ENCODE peak calls at places on chromosomes 5 and 9, in six cellular contexts. G is H1, T is psoas muscle, F is stomach, U is thyroid gland, W is A549. E is an unnamed sample.

GRCh38 chr5:132662925-132663770 is 5.2 kb downstream of the IL13 start:
- DNase-seq in G (no peak), T (no peak), F (peak; percentile 24), U (peak; percentile 15), W (no peak), E (no peak)

GRCh38 chr9:127893392-127893791 is 6.0 kb downstream of the ST6GALNAC6 start:
- DNase-seq in G (no peak), T (no peak), F (no peak), U (no peak), W (no peak), E (no peak)

GRCh38 chr9:38032266-38032830 is 36.7 kb downstream of the SHB start:
- DNase-seq in G (no peak), T (no peak), F (peak; percentile 90), U (peak; percentile 75), W (no peak), E (no peak)

GRCh38 chr5:72221099-72221498 is 98.9 kb downstream of the MRPS27 start:
- DNase-seq in G (no peak), T (no peak), F (no peak), U (no peak), W (no peak), E (no peak)

GRCh38 chr9:88313364-88314220 is 74.7 kb upstream of the SPIN1 start:
- DNase-seq in G (peak; percentile 55), T (no peak), F (no peak), U (no peak), W (no peak), E (no peak)

GRCh38 chr5:80870442-80870841 is 89.7 kb upstream of the RASGRF2 start:
- DNase-seq in G (no peak), T (no peak), F (no peak), U (no peak), W (no peak), E (no peak)

GRCh38 chr9:126953089-126953809 is 38.7 kb downstream of the RALGPS1 start:
- DNase-seq in G (no peak), T (no peak), F (no peak), U (no peak), W (no peak), E (no peak)

GRCh38 chr5:142432369-142432863 is 107.6 kb upstream of the SPRY4 start:
- DNase-seq in G (no peak), T (no peak), F (peak; percentile 86), U (peak; percentile 97), W (no peak), E (no peak)

GRCh38 chr9:38020251-38021076 is 48.6 kb downstream of the SHB start:
- DNase-seq in G (no peak), T (no peak), F (no peak), U (no peak), W (no peak), E (no peak)

GRCh38 chr9:129111143-129111761 is at the start of gene PTPA:
- DNase-seq in G (peak; percentile 86), T (peak; percentile 92), F (peak; percentile 91), U (peak; percentile 90), W (peak; percentile 82), E (peak; percentile 47)

GRCh38 chr5:8864053-8864452 is 681.8 kb downstream of the SEMA5A start:
- DNase-seq in G (peak; percentile 64), T (no peak), F (no peak), U (peak; percentile 9), W (no peak), E (no peak)

GRCh38 chr5:8585230-8586018 is 716.5 kb downstream of the MTRR start:
- DNase-seq in G (no peak), T (no peak), F (no peak), U (no peak), W (no peak), E (no peak)

GRCh38 chr5:108531367-108532211 is 149.7 kb upstream of the FBXL17 start:
- DNase-seq in G (no peak), T (no peak), F (no peak), U (no peak), W (no peak), E (no peak)

GRCh38 chr5:50699737-50700136 is 33.3 kb downstream of the PARP8 start:
- DNase-seq in G (no peak), T (no peak), F (no peak), U (no peak), W (no peak), E (no peak)

GRCh38 chr9:111965566-111966019 is 69.0 kb downstream of the UGCG start:
- DNase-seq in G (no peak), T (no peak), F (no peak), U (no peak), W (peak; percentile 96), E (no peak)

GRCh38 chr9:12640021-12640587 is 53.1 kb upstream of the TYRP1 start:
- DNase-seq in G (no peak), T (no peak), F (no peak), U (no peak), W (peak; percentile 4), E (peak; percentile 17)

GRCh38 chr5:141715340-141715905 is 33.4 kb upstream of the ARAP3 start:
- DNase-seq in G (no peak), T (no peak), F (no peak), U (no peak), W (no peak), E (no peak)

GRCh38 chr9:37618817-37619216 is 26.4 kb upstream of the TOMM5 start:
- DNase-seq in G (no peak), T (no peak), F (no peak), U (no peak), W (no peak), E (no peak)

GRCh38 chr5:110790673-110791072 is 51.9 kb downstream of the SLC25A46 start:
- DNase-seq in G (no peak), T (no peak), F (no peak), U (no peak), W (no peak), E (peak; percentile 7)

GRCh38 chr9:107218834-107219485 is 64.1 kb upstream of the RAD23B start:
- DNase-seq in G (no peak), T (no peak), F (no peak), U (peak; percentile 22), W (no peak), E (no peak)

GRCh38 chr9:78115073-78115472 is 83.5 kb upstream of the GNAQ start:
- DNase-seq in G (no peak), T (no peak), F (no peak), U (no peak), W (no peak), E (no peak)

GRCh38 chr9:35714123-35714522 is 17.9 kb downstream of the TLN1 start:
- DNase-seq in G (no peak), T (no peak), F (no peak), U (no peak), W (no peak), E (no peak)

GRCh38 chr9:35714579-35715252 is 17.3 kb downstream of the TLN1 start:
- DNase-seq in G (no peak), T (no peak), F (no peak), U (no peak), W (no peak), E (no peak)

GRCh38 chr9:35711501-35712428 is 20.2 kb downstream of the TLN1 start:
- DNase-seq in G (no peak), T (no peak), F (no peak), U (no peak), W (no peak), E (no peak)

GRCh38 chr9:35712762-35713400 is 19.1 kb downstream of the TLN1 start:
- DNase-seq in G (no peak), T (no peak), F (no peak), U (no peak), W (no peak), E (no peak)

GRCh38 chr9:35713578-35713977 is 18.4 kb downstream of the TLN1 start:
- DNase-seq in G (no peak), T (no peak), F (no peak), U (no peak), W (no peak), E (no peak)
- H3K4me3 ChIP-seq in G (no peak overlapping the region), T (no peak overlapping the region), F (no peak overlapping the region), U (no peak overlapping the region), W (no peak overlapping the region), E (no peak overlapping the region)

DNA sequence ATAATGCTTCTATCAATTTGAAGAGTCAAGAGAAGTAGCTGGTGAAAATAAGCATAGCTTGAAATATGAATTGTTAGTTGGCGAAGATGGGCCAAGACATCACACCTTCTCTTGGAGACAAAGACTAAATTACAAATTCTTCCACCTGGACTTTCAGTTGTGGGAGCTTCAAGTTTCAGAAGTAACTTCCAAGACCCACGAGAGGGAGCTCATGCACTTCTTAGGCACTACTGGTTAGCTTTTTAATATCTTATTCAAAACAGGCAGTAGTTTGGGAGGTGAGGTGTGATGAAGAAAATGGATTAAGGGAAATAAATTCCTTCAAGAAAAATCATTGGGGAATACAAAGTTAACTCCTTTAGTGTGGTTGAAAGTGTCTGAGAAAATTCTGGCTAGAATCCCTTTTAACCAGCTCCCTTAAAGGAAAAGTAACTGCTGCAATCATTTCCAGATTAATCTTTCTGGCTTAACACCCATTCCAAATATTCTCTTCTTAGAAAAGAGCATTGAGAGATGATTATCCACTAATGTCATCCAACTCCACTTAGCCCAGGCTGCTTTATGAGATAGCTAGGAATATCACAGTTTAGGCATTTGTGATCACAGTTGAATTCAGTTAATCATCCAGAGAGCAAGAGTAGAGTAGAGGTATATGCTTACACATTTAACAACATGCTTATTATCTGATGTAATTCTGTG is 139.5 kb upstream of the DMRTA1 start:
- DNase-seq in G (no peak), T (no peak), F (peak; percentile 29), U (peak; percentile 30), W (peak; percentile 28), E (peak; percentile 19)
- TF ChIP-seq CTCF in G (peak; percentile 60), T (peak; percentile 68), F (no peak), U (peak; percentile 53), W (peak; percentile 94), E (peak; percentile 62)

DNA sequence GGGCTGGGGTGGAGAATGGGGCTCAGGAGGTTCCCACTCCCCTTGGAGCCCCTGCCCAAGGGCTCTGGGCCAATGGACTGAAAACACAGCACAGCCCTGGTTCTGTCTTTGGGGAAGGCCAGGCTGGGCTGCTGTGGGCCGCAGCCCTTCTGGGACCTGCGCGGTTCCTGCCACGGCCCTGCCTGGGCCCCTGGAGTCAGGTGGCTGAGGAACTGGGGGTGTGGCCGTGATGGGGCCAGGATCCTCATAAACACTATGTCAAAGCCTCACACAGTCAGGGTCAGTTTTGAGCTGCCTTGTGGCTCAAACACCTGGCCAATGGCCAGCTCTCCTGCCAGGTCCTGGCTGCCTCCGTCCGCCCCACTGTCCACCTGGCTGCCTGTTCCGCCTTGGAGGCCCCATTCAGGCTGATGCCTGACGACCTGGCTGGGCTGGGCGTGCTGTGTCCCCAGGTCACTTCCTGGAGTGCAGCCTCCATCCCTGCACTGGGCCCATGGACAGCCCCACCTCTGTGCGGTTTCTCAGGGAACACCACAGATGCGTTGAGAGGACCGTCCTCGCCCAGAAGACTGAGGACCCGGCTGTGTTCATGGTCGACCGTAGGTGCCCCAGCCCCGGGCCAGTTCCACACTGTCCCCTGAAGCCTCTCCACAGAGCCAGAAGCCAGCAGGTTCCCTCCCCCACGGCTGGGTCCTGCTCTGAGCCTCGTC is 27.5 kb downstream of the PAEP start:
- DNase-seq in G (peak; percentile 34), T (no peak), F (peak; percentile 21), U (no peak), W (no peak), E (no peak)
- H3K4me3 ChIP-seq in G (no peak overlapping the region), T (no peak overlapping the region), F (no peak overlapping the region), U (no peak overlapping the region), W (no peak overlapping the region), E (no peak overlapping the region)

DNA sequence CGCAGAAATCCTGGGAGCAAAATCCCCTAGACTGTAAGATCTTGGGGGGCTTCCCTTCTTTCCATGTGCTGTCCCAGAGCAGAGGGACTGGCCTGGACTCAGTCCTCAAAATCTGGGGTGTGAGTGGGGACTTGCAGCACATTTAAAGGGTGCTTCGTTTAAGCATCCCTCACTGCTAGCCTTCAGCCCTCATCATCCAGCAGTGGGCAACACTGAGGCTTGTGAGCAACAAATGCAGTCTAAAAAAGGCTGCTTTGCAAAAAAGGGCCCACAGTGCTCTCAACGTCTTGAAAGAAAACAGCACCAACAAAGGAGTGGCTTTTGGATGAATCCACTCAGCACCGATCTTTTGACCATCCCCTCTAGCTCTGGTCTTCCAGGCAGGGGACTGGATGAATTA is 128.3 kb upstream of the TBC1D2 start:
- DNase-seq in G (no peak), T (no peak), F (no peak), U (no peak), W (no peak), E (no peak)
- TF ChIP-seq CTCF in G (peak; percentile 61), T (no peak), F (no peak), U (no peak), W (no peak), E (peak; percentile 27)